ENCODE peak calls at places on chromosomes 6 and 20, in seven cellular contexts. E is GM23248, Z is DMS 273 treated with DMSO at 0.1 percent for 48 hours, V is T-cell, L is gastrocnemius medialis, F is GM12865, K is fibroblast of lung. I is an unnamed sample.

GRCh38 chr20:50572922-50573777 is 63.0 kb downstream of the PTPN1 start:
- DNase-seq in E (peak), Z (peak), V (no peak), L (peak), F (no peak), K (peak), I (peak)

GRCh38 chr20:56702931-56703840 is 74.1 kb downstream of the TFAP2C start:
- DNase-seq in E (no peak), Z (no peak), V (no peak), L (no peak), F (no peak), K (no peak), I (no peak)

GRCh38 chr20:1457992-1458391 is 8.7 kb downstream of the NSFL1C start:
- DNase-seq in E (no peak), Z (no peak), V (no peak), L (no peak), F (no peak), K (no peak), I (no peak)

GRCh38 chr6:114863610-114864009 is 520.8 kb upstream of the HS3ST5 start:
- DNase-seq in E (no peak), Z (no peak), V (no peak), L (no peak), F (no peak), K (no peak), I (no peak)

GRCh38 chr6:6003334-6004146 is 3.2 kb downstream of the NRN1 start:
- DNase-seq in E (peak), Z (peak), V (no peak), L (no peak), F (peak), K (no peak), I (peak)

GRCh38 chr20:36060676-36061075 is 92.3 kb downstream of the CNBD2 start:
- DNase-seq in E (no peak), Z (no peak), V (no peak), L (no peak), F (no peak), K (no peak), I (no peak)

GRCh38 chr6:17352302-17352701 is 41.1 kb upstream of the CAP2 start:
- DNase-seq in E (peak), Z (no peak), V (no peak), L (no peak), F (no peak), K (no peak), I (no peak)

GRCh38 chr6:140382351-140382750 is 1007.9 kb upstream of the CITED2 start:
- DNase-seq in E (no peak), Z (no peak), V (no peak), L (no peak), F (peak), K (no peak), I (no peak)

GRCh38 chr20:50376888-50377459 is 133.2 kb upstream of the PTPN1 start:
- DNase-seq in E (no peak), Z (no peak), V (no peak), L (peak), F (no peak), K (no peak), I (no peak)

GRCh38 chr20:3180319-3180718 is 7.0 kb upstream of the LZTS3 start:
- DNase-seq in E (no peak), Z (no peak), V (no peak), L (no peak), F (no peak), K (no peak), I (no peak)

GRCh38 chr6:124970243-124970642 is 8.0 kb downstream of the RNF217 start:
- DNase-seq in E (peak), Z (no peak), V (no peak), L (no peak), F (no peak), K (peak), I (no peak)

GRCh38 chr6:22072939-22073338 is 223.9 kb downstream of the PRL start:
- DNase-seq in E (peak), Z (no peak), V (no peak), L (no peak), F (no peak), K (peak), I (no peak)

GRCh38 chr6:95087394-95088097 is 489.8 kb upstream of the MANEA start:
- DNase-seq in E (peak), Z (peak), V (no peak), L (no peak), F (no peak), K (peak), I (peak)

GRCh38 chr20:42572320-42573016 is 617.2 kb downstream of the PTPRT start:
- DNase-seq in E (no peak), Z (no peak), V (no peak), L (no peak), F (no peak), K (no peak), I (no peak)